ENCODE peak calls at places on chromosomes 7 and 10, in nine cellular contexts. B, R, E, U, V, M, G, C and K are unnamed samples.

GRCh38 chr10:48733329-48733728 is 48.7 kb downstream of the WDFY4 start:
- DNase-seq in B (no peak), R (no peak), E (no peak), U (no peak), V (no peak), M (no peak), G (no peak), C (no peak), K (no peak)

GRCh38 chr10:12201543-12201942 is 5.6 kb downstream of the CDC123 start:
- DNase-seq in B (peak; percentile 43), R (no peak), E (no peak), U (no peak), V (no peak), M (no peak), G (no peak), C (no peak), K (no peak)

GRCh38 chr7:95631545-95631944 is 35.2 kb upstream of the PDK4 start:
- DNase-seq in B (peak; percentile 30), R (no peak), E (no peak), U (no peak), V (no peak), M (no peak), G (no peak), C (no peak), K (no peak)

GRCh38 chr7:94706991-94707390 is 51.1 kb upstream of the SGCE start:
- DNase-seq in B (no peak), R (no peak), E (no peak), U (no peak), V (no peak), M (no peak), G (no peak), C (no peak), K (no peak)

GRCh38 chr10:79148452-79149344 is 79.9 kb downstream of the ZMIZ1 start:
- DNase-seq in B (no peak), R (peak; percentile 82), E (no peak), U (peak; percentile 49), V (no peak), M (no peak), G (no peak), C (no peak), K (no peak)

GRCh38 chr10:60894816-60895215 is 49.2 kb downstream of the RHOBTB1 start:
- DNase-seq in B (peak; percentile 53), R (no peak), E (no peak), U (no peak), V (no peak), M (no peak), G (no peak), C (peak; percentile 27), K (no peak)

GRCh38 chr10:3159160-3159559 is 13.4 kb downstream of the PITRM1 start:
- DNase-seq in B (no peak), R (no peak), E (no peak), U (no peak), V (no peak), M (no peak), G (no peak), C (no peak), K (no peak)

GRCh38 chr7:44767134-44767911 is 18.7 kb downstream of the ZMIZ2 start:
- DNase-seq in B (no peak), R (no peak), E (no peak), U (no peak), V (no peak), M (no peak), G (no peak), C (no peak), K (no peak)

GRCh38 chr10:1309969-1310789 is 254.0 kb downstream of the WDR37 start:
- DNase-seq in B (peak; percentile 63), R (no peak), E (no peak), U (no peak), V (no peak), M (no peak), G (no peak), C (no peak), K (peak; percentile 58)

GRCh38 chr7:51062222-51062987 is 254.2 kb downstream of the COBL start:
- DNase-seq in B (peak; percentile 48), R (peak; percentile 89), E (no peak), U (no peak), V (no peak), M (no peak), G (no peak), C (no peak), K (no peak)

GRCh38 chr10:99551158-99551557 is 18.4 kb downstream of the NKX2-3 start:
- DNase-seq in B (peak; percentile 55), R (no peak), E (no peak), U (no peak), V (peak; percentile 24), M (no peak), G (no peak), C (peak; percentile 66), K (no peak)

GRCh38 chr10:92527716-92528115 is 46.2 kb downstream of the IDE start:
- DNase-seq in B (no peak), R (no peak), E (no peak), U (no peak), V (no peak), M (no peak), G (no peak), C (no peak), K (no peak)

GRCh38 chr7:37942934-37943610 is 22.6 kb downstream of the EPDR1 start:
- DNase-seq in B (peak; percentile 72), R (peak; percentile 43), E (peak; percentile 99), U (no peak), V (peak; percentile 62), M (no peak), G (no peak), C (peak; percentile 65), K (no peak)

GRCh38 chr7:56110611-56111010 is 4.3 kb upstream of the CHCHD2 start:
- DNase-seq in B (no peak), R (no peak), E (no peak), U (no peak), V (no peak), M (no peak), G (no peak), C (no peak), K (no peak)

GRCh38 chr10:18476283-18476682 is 175.1 kb downstream of the NSUN6 start:
- DNase-seq in B (no peak), R (no peak), E (no peak), U (no peak), V (no peak), M (no peak), G (no peak), C (no peak), K (no peak)

GRCh38 chr10:88028654-88029053 is 165.2 kb downstream of the PTEN start:
- DNase-seq in B (peak; percentile 69), R (no peak), E (peak; percentile 95), U (no peak), V (no peak), M (no peak), G (peak; percentile 11), C (no peak), K (no peak)

GRCh38 chr10:77290528-77291155 is 347.0 kb downstream of the KCNMA1 start:
- DNase-seq in B (peak; percentile 94), R (no peak), E (no peak), U (no peak), V (peak; percentile 95), M (no peak), G (no peak), C (peak; percentile 64), K (no peak)
- H3K4me1 ChIP-seq in B (peaks cover 41% of the 10 kb centered on the region), R (no peaks in the 10 kb centered on the region), E (no peaks in the 10 kb centered on the region), U (peaks cover 8% of the 10 kb centered on the region), V (peaks cover 43% of the 10 kb centered on the region), M (peaks cover 33% of the 10 kb centered on the region), G (no peaks in the 10 kb centered on the region), C (peaks cover 59% of the 10 kb centered on the region), K (peaks cover 2% of the 10 kb centered on the region)

DNA sequence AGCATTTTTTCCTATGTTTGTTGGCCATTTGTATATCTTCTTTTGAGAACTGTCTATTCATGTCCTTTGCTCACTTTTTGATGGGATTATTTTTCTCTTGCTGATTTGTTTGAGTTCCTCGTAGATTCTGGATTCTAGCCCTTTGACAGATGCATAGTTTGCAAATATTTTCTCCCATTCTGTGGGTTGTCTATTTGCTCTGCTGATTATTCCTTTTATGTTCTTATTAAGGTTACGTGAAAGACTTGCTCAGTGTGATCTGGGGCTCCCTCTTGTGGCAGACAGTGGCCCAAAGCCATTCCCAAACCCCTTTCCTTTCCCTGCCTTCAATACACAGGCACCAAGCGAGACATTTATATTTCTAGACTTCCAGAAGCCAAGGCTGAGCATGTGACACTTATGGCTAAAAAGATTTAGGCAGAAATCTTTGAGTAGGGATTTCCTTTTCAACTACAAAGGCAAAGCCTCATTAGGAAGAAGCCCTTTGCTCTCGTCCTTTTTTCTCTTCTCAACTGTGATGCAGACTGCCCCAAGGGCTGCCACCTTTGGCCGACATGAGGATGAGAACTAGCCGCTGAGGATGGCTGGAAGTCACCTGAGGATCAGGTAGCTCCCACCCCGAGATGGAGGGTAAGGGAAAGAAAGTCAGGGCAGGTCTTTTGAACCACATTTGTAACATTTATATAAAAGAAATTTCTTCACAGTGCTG is 23.6 kb downstream of the ST8SIA6 start:
- DNase-seq in B (peak; percentile 81), R (peak; percentile 53), E (peak; percentile 70), U (peak; percentile 83), V (peak; percentile 49), M (no peak), G (peak; percentile 61), C (peak; percentile 87), K (no peak)
- H3K4me1 ChIP-seq in B (peaks cover 8% of the 10 kb centered on the region), R (peaks cover 5% of the 10 kb centered on the region), E (no peaks in the 10 kb centered on the region), U (no peaks in the 10 kb centered on the region), V (no peaks in the 10 kb centered on the region), M (no peaks in the 10 kb centered on the region), G (peaks cover 53% of the 10 kb centered on the region), C (no peaks in the 10 kb centered on the region), K (no peaks in the 10 kb centered on the region)

GRCh38 chr7:143016996-143017395 is 9.9 kb downstream of the OR9A2 start:
- DNase-seq in B (no peak), R (no peak), E (no peak), U (no peak), V (no peak), M (no peak), G (no peak), C (no peak), K (no peak)
- H3K4me1 ChIP-seq in B (no peaks in the 10 kb centered on the region), R (no peaks in the 10 kb centered on the region), E (no peaks in the 10 kb centered on the region), U (no peaks in the 10 kb centered on the region), V (peaks cover 35% of the 10 kb centered on the region), M (no peaks in the 10 kb centered on the region), G (no peaks in the 10 kb centered on the region), C (no peaks in the 10 kb centered on the region), K (no peaks in the 10 kb centered on the region)

DNA sequence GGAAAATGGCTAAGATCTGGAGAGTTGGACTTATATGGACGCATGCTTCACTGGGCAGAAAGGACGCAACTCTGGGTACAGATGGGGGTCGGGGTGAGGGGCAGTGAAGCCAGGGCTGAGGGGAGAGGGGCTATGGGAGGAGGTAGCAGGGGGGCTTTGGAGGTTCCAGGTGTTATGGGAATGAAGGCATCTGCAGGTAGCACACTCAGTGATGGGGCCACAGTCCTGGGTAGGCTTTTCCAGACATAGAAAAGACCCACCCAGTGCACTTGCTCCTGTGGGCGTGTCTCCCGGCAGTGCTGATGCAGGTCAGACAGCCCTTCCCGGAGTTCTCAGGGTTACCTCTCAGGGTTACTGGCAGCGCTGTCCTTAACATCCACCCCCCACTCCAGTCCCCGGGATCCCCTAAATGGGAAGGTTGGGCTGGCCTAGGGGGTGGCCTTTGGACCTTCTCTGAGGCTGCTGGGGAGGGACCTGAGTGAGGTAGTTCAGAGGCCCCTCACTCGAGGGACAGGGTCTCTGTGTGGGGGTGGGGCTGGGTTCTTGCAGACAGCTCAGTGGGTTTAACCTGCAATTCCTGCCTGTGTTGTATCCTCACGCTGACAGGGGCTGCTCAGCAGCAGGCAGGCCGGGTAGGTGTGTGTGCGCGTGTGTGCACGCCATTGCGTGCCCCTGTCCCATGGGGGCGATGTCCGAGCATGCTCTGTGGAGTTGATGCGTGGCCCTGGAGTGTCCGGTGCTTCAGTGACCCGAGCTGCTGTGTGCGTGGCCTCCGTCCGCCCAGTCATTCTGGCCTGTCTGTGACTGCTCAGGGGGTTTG is 6.2 kb downstream of the ZYX start:
- DNase-seq in B (no peak), R (no peak), E (no peak), U (no peak), V (no peak), M (no peak), G (no peak), C (peak; percentile 18), K (no peak)
- H3K4me1 ChIP-seq in B (peaks cover 16% of the 10 kb centered on the region), R (peaks cover 62% of the 10 kb centered on the region), E (peaks cover 11% of the 10 kb centered on the region), U (no peaks in the 10 kb centered on the region), V (peaks cover 69% of the 10 kb centered on the region), M (peaks cover 49% of the 10 kb centered on the region), G (peaks cover 48% of the 10 kb centered on the region), C (peaks cover 5% of the 10 kb centered on the region), K (peaks cover 4% of the 10 kb centered on the region)